ENCODE peak calls at places on chromosomes 5 and 9, in eight cellular contexts. L is IMR-90; Y is adipocyte; V is stimulated activated CD8-positive, alpha-beta memory T cell treated with anti-CD3 and anti-CD28 coated beads, Interleukin-2, amount 100 ng/mL, for 48 hours; K is AG08395; Z is stimulated activated CD4-positive, alpha-beta T cell treated with anti-CD3 and anti-CD28 coated beads, Interleukin-2, amount 100 ng/mL, for 48 hours; Q is GM04504; B is tibial artery. G is an unnamed sample.

GRCh38 chr5:134252671-134253070 is 26.8 kb upstream of the PPP2CA start:
- DNase-seq in V (no peak), Z (no peak), B (no peak), L (peak; percentile 96), K (peak; percentile 90), Y (peak; percentile 76), Q (no peak), G (peak; percentile 80)

GRCh38 chr5:56200856-56201638 is 32.1 kb downstream of the ANKRD55 start:
- DNase-seq in B (peak; percentile 37), K (peak; percentile 77), Y (peak; percentile 85), Z (peak; percentile 39), V (peak; percentile 25), L (peak; percentile 78), Q (peak; percentile 46), G (peak; percentile 86)

GRCh38 chr9:2281803-2282185 is 266.6 kb downstream of the SMARCA2 start:
- DNase-seq in B (no peak), L (peak; percentile 31), Q (no peak), Y (no peak), Z (no peak), V (no peak), K (no peak), G (peak; percentile 72)

GRCh38 chr5:67815455-67816391 is 399.8 kb upstream of the PIK3R1 start:
- DNase-seq in Z (no peak), K (peak; percentile 43), Q (no peak), B (peak; percentile 64), Y (peak; percentile 20), L (no peak), V (no peak), G (peak; percentile 66)

GRCh38 chr5:1330146-1330846 is 14.6 kb downstream of the CLPTM1L start:
- DNase-seq in B (peak; percentile 15), K (no peak), Q (no peak), V (no peak), Y (no peak), Z (no peak), L (no peak), G (no peak)

GRCh38 chr9:84293001-84293798 is 47.4 kb downstream of the SLC28A3 start:
- DNase-seq in Q (no peak), V (no peak), Z (no peak), K (no peak), Y (no peak), L (no peak), B (no peak), G (no peak)

GRCh38 chr9:131289301-131290038 is at the start of gene PLPP7:
- DNase-seq in Y (peak; percentile 59), Z (no peak), L (peak; percentile 48), B (peak; percentile 77), Q (peak; percentile 42), V (no peak), K (peak; percentile 91), G (peak; percentile 76)

GRCh38 chr9:123642291-123643278 is 286.6 kb downstream of the CRB2 start:
- DNase-seq in Q (no peak), L (peak; percentile 18), V (no peak), K (no peak), Y (peak; percentile 27), Z (no peak), B (peak; percentile 49), G (peak; percentile 23)

GRCh38 chr5:68576805-68577204 is 361.2 kb downstream of the PIK3R1 start:
- DNase-seq in B (no peak), Q (no peak), K (no peak), Y (no peak), V (no peak), Z (no peak), L (no peak), G (no peak)

GRCh38 chr5:172454355-172455086 is at the start of gene SH3PXD2B:
- DNase-seq in Z (peak; percentile 30), Q (no peak), K (peak; percentile 68), Y (peak; percentile 79), L (no peak), V (no peak), B (peak; percentile 71), G (peak; percentile 68)

GRCh38 chr9:13181652-13182051 is 97.8 kb downstream of the MPDZ start:
- DNase-seq in Z (no peak), V (no peak), L (peak; percentile 38), Y (peak; percentile 60), K (no peak), Q (no peak), B (no peak), G (no peak)

GRCh38 chr9:103530934-103531333 is 535.8 kb downstream of the CYLC2 start:
- DNase-seq in Z (no peak), L (no peak), B (no peak), Y (no peak), K (no peak), Q (no peak), V (no peak), G (no peak)

GRCh38 chr9:6354072-6354686 is 26.0 kb downstream of the TPD52L3 start:
- DNase-seq in V (no peak), Y (peak; percentile 87), L (peak; percentile 77), Z (peak; percentile 7), K (peak; percentile 87), B (no peak), Q (peak; percentile 40), G (peak; percentile 89)

GRCh38 chr5:141349917-141350619 is at the start of gene PCDHGB1:
- DNase-seq in B (no peak), Z (no peak), K (peak; percentile 66), Q (peak; percentile 42), Y (peak; percentile 65), V (no peak), L (peak; percentile 71), G (peak; percentile 67)

GRCh38 chr5:54807421-54807820 is 178.0 kb downstream of the ESM1 start:
- DNase-seq in Y (peak; percentile 41), V (no peak), B (no peak), K (peak; percentile 77), Q (no peak), Z (no peak), L (peak; percentile 86), G (peak; percentile 78)

G was measured in fibroblast of the aortic adventitia.